ENCODE peak calls at places on chromosomes 13 and 19, in ten cellular contexts. W, Q, J, O, R, Z, I, X, L and A are unnamed samples.

GRCh38 chr19:45770192-45771101 is 1.4 kb upstream of the SIX5 start:
- DNase-seq in J (peak; percentile 99), R (peak; percentile 98), L (peak; percentile 88), Z (peak; percentile 91), O (peak; percentile 92), I (peak; percentile 89), Q (peak; percentile 98), X (peak; percentile 98), W (peak; percentile 96), A (peak; percentile 95)

GRCh38 chr13:105972306-105972721 is 563.1 kb downstream of the EFNB2 start:
- DNase-seq in Q (no peak), Z (no peak), X (no peak), L (no peak), R (no peak), I (no peak), J (peak; percentile 39), O (no peak), W (no peak), A (no peak)

GRCh38 chr19:16273005-16273404 is 51.6 kb upstream of the KLF2 start:
- DNase-seq in Z (no peak), J (no peak), Q (peak; percentile 67), X (no peak), R (peak; percentile 66), W (peak; percentile 60), L (no peak), I (no peak), O (no peak), A (peak; percentile 75)

GRCh38 chr19:51462681-51463080 is 4.4 kb upstream of the SIGLEC8 start:
- DNase-seq in I (no peak), X (no peak), Q (no peak), J (no peak), L (no peak), R (no peak), Z (no peak), O (no peak), W (no peak), A (no peak)

GRCh38 chr19:18650468-18651001 is 13.7 kb downstream of the KLHL26 start:
- DNase-seq in X (peak; percentile 85), J (peak; percentile 96), L (no peak), I (no peak), W (peak; percentile 74), R (peak; percentile 70), O (no peak), Z (no peak), Q (no peak), A (peak; percentile 84)

GRCh38 chr19:23409392-23410048 is 14.2 kb upstream of the ZNF91 start:
- DNase-seq in I (no peak), W (no peak), O (no peak), R (no peak), X (no peak), L (no peak), J (no peak), Z (no peak), Q (no peak), A (no peak)

GRCh38 chr13:39159393-39159792 is 121.1 kb downstream of the NHLRC3 start:
- DNase-seq in W (no peak), L (no peak), J (no peak), O (no peak), I (peak; percentile 76), X (no peak), Z (peak; percentile 16), R (no peak), Q (no peak), A (no peak)

GRCh38 chr19:49333426-49334288 is 1.5 kb upstream of the CD37 start:
- DNase-seq in Q (peak; percentile 42), R (no peak), J (no peak), L (peak; percentile 59), W (no peak), X (no peak), O (peak; percentile 70), Z (no peak), I (no peak), A (no peak)

GRCh38 chr13:39688699-39689405 is 33.4 kb downstream of the COG6 start:
- DNase-seq in Q (no peak), R (peak; percentile 12), I (no peak), L (no peak), O (no peak), J (no peak), Z (no peak), X (peak; percentile 53), W (peak; percentile 5), A (no peak)

GRCh38 chr19:58196911-58197616 is 14.2 kb downstream of the ZNF274 start:
- DNase-seq in W (no peak), J (no peak), L (no peak), X (no peak), Q (no peak), I (no peak), R (no peak), O (no peak), Z (no peak), A (no peak)

GRCh38 chr13:48593551-48593950 is 60.2 kb upstream of the CYSLTR2 start:
- DNase-seq in X (no peak), W (no peak), Z (no peak), O (no peak), J (peak; percentile 31), I (no peak), Q (no peak), L (no peak), R (no peak), A (no peak)

GRCh38 chr13:52001120-52001731 is 10.0 kb downstream of the ATP7B start:
- DNase-seq in O (no peak), L (no peak), Z (no peak), I (no peak), W (peak; percentile 71), J (no peak), X (no peak), R (peak; percentile 55), Q (no peak), A (peak; percentile 57)

GRCh38 chr19:29806098-29806866 is 5.5 kb upstream of the CCNE1 start:
- DNase-seq in I (no peak), O (no peak), X (peak; percentile 32), W (no peak), Q (peak; percentile 69), L (no peak), J (no peak), R (peak; percentile 20), Z (peak; percentile 19), A (no peak)

GRCh38 chr19:33399081-33399744 is 25.7 kb downstream of the CEBPG start:
- DNase-seq in I (no peak), R (no peak), J (no peak), Q (no peak), L (no peak), O (peak; percentile 9), W (no peak), Z (no peak), X (no peak), A (no peak)

GRCh38 chr19:15781659-15782058 is 5.8 kb upstream of the OR10H5 start:
- DNase-seq in R (no peak), Z (no peak), Q (no peak), W (no peak), O (no peak), I (no peak), L (no peak), J (no peak), X (no peak), A (no peak)

GRCh38 chr13:74024314-74024713 is 109.9 kb downstream of the KLF12 start:
- DNase-seq in X (peak; percentile 9), Q (no peak), O (no peak), Z (no peak), L (no peak), W (no peak), I (no peak), R (no peak), J (no peak), A (no peak)

GRCh38 chr19:49639401-49640112 is 386 bp downstream of the RRAS start:
- DNase-seq in W (no peak), R (no peak), L (no peak), Q (no peak), O (no peak), X (no peak), Z (no peak), J (no peak), I (no peak), A (no peak)

GRCh38 chr13:50529154-50529882 is 314.2 kb downstream of the DLEU7 start:
- DNase-seq in O (no peak), X (peak; percentile 85), J (no peak), L (no peak), R (peak; percentile 84), Q (no peak), Z (no peak), I (peak; percentile 44), W (peak; percentile 70), A (peak; percentile 74)

GRCh38 chr19:47353307-47353712 is 4.2 kb downstream of the DHX34 start:
- DNase-seq in O (no peak), L (no peak), Q (no peak), R (no peak), I (no peak), W (no peak), Z (no peak), J (no peak), X (no peak), A (no peak)

GRCh38 chr13:108121406-108121805 is 93.9 kb downstream of the LIG4 start:
- DNase-seq in Q (no peak), J (no peak), X (no peak), R (no peak), O (no peak), L (no peak), I (no peak), W (no peak), Z (no peak), A (no peak)

GRCh38 chr19:1213391-1214286 is 8.1 kb downstream of the STK11 start:
- DNase-seq in L (peak; percentile 51), X (peak; percentile 73), O (no peak), J (no peak), Q (no peak), R (peak; percentile 61), I (no peak), W (no peak), Z (no peak), A (peak; percentile 57)

GRCh38 chr13:98429977-98430785 is 146.7 kb downstream of the STK24 start:
- DNase-seq in L (no peak), I (no peak), Q (no peak), R (no peak), W (no peak), J (no peak), O (no peak), Z (no peak), X (no peak), A (no peak)

GRCh38 chr13:85544756-85545155 is 254.5 kb downstream of the SLITRK6 start:
- DNase-seq in J (no peak), Q (no peak), R (no peak), X (no peak), Z (no peak), I (no peak), L (no peak), W (no peak), O (no peak), A (no peak)

GRCh38 chr13:40124648-40125045 is 469.2 kb downstream of the COG6 start:
- DNase-seq in L (no peak), J (no peak), O (no peak), Q (no peak), Z (no peak), W (no peak), I (no peak), X (no peak), R (no peak), A (no peak)

GRCh38 chr19:47730910-47731309 is 14.4 kb upstream of the NOP53 start:
- DNase-seq in Q (no peak), I (no peak), W (no peak), L (no peak), R (no peak), Z (no peak), J (no peak), O (no peak), X (no peak), A (no peak)

GRCh38 chr13:58804832-58805231 is 1173.3 kb downstream of the PCDH17 start:
- DNase-seq in I (no peak), X (no peak), Z (no peak), O (no peak), R (no peak), Q (no peak), L (no peak), W (no peak), J (no peak), A (no peak)

GRCh38 chr13:99151516-99151915 is 49.1 kb upstream of the UBAC2 start:
- DNase-seq in Q (no peak), Z (no peak), X (peak; percentile 80), O (no peak), L (no peak), I (no peak), R (peak; percentile 59), J (no peak), W (peak; percentile 55), A (peak; percentile 44)

GRCh38 chr19:35170359-35171061 is 16.0 kb downstream of the FXYD5 start:
- DNase-seq in R (no peak), O (no peak), J (no peak), X (no peak), W (no peak), Q (no peak), I (no peak), Z (no peak), L (no peak), A (no peak)